ENCODE peak calls at places on chromosomes 1 and 21, in six cellular contexts. D is tibial artery, Q is A549, E is brain microvascular endothelial cell, R is dorsolateral prefrontal cortex, H is esophagus squamous epithelium. C is an unnamed sample.

GRCh38 chr21:41940431-41940830 is 13.4 kb downstream of the C2CD2 start:
- DNase-seq in Q (no peak), D (no peak), E (no peak), R (no peak), H (no peak), C (no peak)

GRCh38 chr1:21313146-21313885 is 23.1 kb upstream of the ECE1 start:
- DNase-seq in R (no peak), D (no peak), H (no peak), Q (no peak), E (no peak), C (no peak)

GRCh38 chr1:31531177-31532000 is 44.9 kb upstream of the TINAGL1 start:
- DNase-seq in Q (no peak), E (peak; percentile 45), D (no peak), H (no peak), R (no peak), C (no peak)

GRCh38 chr21:38531142-38531541 is 32.9 kb upstream of the ERG start:
- DNase-seq in D (no peak), E (no peak), R (no peak), Q (no peak), H (no peak), C (no peak)

GRCh38 chr1:22201023-22201422 is 58.1 kb upstream of the WNT4 start:
- DNase-seq in H (no peak), E (no peak), R (no peak), D (no peak), Q (no peak), C (no peak)

GRCh38 chr1:38728176-38728908 is 131.2 kb downstream of the RRAGC start:
- DNase-seq in D (peak; percentile 33), H (no peak), E (peak; percentile 56), Q (no peak), R (no peak), C (no peak)

GRCh38 chr1:40844887-40845878 is 17.0 kb downstream of the CITED4 start:
- DNase-seq in R (no peak), Q (no peak), D (no peak), E (no peak), H (no peak), C (no peak)

GRCh38 chr1:86621286-86621685 is 74.4 kb downstream of the CLCA4 start:
- DNase-seq in D (no peak), R (no peak), E (no peak), H (no peak), Q (no peak), C (no peak)

GRCh38 chr1:221141606-221142285 is 262.5 kb downstream of the HLX start:
- DNase-seq in Q (no peak), E (no peak), R (no peak), D (no peak), H (no peak), C (no peak)

GRCh38 chr1:164638506-164639202 is 79.7 kb downstream of the PBX1 start:
- DNase-seq in D (no peak), E (no peak), H (no peak), Q (no peak), R (no peak), C (no peak)

GRCh38 chr1:109661391-109661790 is 5.5 kb downstream of the GSTM4 start:
- DNase-seq in Q (no peak), R (no peak), D (no peak), E (no peak), H (no peak), C (no peak)

GRCh38 chr1:115070993-115071661 is 18.2 kb downstream of the TSPAN2 start:
- DNase-seq in Q (no peak), R (no peak), H (no peak), E (no peak), D (no peak), C (no peak)

GRCh38 chr1:115069626-115070308 is 19.5 kb downstream of the TSPAN2 start:
- DNase-seq in R (no peak), E (peak; percentile 49), D (no peak), Q (no peak), H (no peak), C (no peak)

GRCh38 chr1:115067460-115067859 is 21.8 kb downstream of the TSPAN2 start:
- DNase-seq in E (peak; percentile 37), H (no peak), D (no peak), R (peak; percentile 60), Q (no peak), C (no peak)

GRCh38 chr1:115069186-115069585 is 20.1 kb downstream of the TSPAN2 start:
- DNase-seq in R (no peak), E (no peak), D (peak; percentile 55), H (no peak), Q (no peak), C (no peak)

DNA sequence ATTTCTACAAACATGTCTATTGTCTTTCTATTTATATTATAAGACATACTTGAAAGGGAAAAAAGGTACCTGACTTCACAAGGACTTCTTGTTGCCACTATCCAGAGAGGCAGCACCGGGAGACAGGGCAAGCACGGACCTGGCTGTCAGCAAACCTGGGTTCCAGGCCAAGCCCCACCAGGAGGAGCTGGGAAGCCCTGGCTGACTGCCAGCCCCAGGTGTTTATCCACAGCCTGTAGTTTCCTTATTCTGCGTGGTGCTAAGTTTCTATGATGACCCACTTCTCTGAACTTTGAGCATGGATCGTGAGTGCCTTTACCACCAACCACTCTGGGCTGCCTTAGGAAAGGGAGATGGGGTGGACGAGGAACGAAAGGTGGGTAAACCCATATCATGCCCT is 20.5 kb downstream of the TSPAN2 start:
- DNase-seq in H (no peak), R (no peak), Q (no peak), E (no peak), D (no peak), C (no peak)
- TF ChIP-seq CTCF in H (no peak), R (no peak), Q (no peak), E (no peak), D (no peak), C (no peak)

DNA sequence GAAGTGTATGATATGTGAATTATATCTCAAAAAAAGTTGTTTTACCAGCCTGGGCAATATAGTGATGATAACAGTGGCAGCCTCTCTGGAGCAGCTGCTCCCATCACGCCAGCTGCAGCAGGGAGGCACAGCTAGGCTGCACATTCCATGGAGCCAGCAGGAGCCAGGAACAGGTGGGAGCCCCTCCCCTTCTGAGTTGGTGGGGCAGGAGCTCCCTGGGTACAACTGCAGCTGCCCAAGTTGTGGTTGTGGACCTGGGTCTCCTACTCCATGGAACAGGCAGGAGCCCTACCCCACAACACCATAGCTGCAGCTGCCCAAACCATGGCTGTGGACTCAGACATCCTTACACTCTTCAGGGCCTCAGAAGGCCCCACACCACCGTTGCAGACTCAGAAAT is 21.7 kb upstream of the FNBP1L start:
- DNase-seq in H (no peak), R (no peak), Q (no peak), E (no peak), D (no peak), C (no peak)
- TF ChIP-seq CTCF in H (no peak), R (no peak), Q (no peak), E (no peak), D (no peak), C (no peak)

DNA sequence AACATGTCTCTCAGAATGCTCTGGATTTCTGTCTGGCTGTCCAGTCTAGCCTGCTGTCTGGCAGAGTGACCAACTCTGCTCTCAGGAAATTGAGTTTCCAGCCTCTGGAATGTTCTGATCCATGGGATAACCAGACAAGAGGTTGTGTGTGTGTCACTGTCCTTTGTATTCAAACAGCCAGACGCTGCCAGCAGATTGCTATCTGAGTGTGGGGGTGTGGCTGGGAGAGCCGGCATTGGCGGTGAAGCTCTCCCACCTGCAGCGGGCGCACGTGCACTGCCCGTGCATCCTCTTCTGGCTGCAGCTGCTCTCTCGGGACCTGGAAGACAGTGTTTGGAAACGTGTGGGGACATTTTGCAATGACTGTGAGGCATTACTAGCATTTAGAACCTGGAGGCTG is 26.1 kb downstream of the PKP1 start:
- DNase-seq in Q (peak; percentile 48), H (no peak), R (no peak), E (peak; percentile 48), D (peak; percentile 57), C (no peak)
- TF ChIP-seq CTCF in Q (no peak), H (no peak), R (no peak), E (peak; percentile 21), D (no peak), C (no peak)

DNA sequence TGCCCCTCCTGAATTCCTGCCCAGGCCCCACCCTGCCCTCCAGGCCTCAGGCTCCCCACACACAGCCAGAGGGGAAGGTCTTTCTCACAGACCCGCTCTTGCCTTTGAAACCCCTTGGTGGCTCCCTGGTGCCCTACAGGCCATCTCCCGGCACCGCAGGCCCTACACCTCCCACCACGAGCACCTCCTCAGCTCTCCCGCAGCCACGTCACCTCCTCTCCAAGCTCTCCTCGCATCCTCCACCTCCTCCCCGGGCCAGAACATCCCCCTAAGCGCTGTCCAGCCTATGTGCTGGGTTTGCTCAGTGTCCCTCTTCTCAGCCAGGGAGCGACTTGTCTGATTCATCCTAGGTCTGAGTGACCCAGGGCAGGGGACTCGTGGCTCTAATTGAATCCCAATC is 66.4 kb downstream of the DMRTB1 start:
- DNase-seq in H (no peak), E (peak; percentile 37), D (no peak), Q (peak; percentile 22), R (no peak), C (no peak)
- TF ChIP-seq CTCF in H (no peak), E (peak; percentile 39), D (no peak), Q (no peak), R (no peak), C (no peak)

GRCh38 chr21:45640888-45641479 is 2.5 kb upstream of the PCBP3 start:
- DNase-seq in H (no peak), E (peak; percentile 61), Q (no peak), D (no peak), R (no peak), C (no peak)

GRCh38 chr21:45641480-45642035 is 2.0 kb upstream of the PCBP3 start:
- DNase-seq in E (no peak), H (no peak), D (no peak), Q (no peak), R (no peak), C (no peak)

GRCh38 chr21:45638707-45639106 is 4.8 kb upstream of the PCBP3 start:
- DNase-seq in Q (no peak), D (no peak), R (no peak), E (no peak), H (no peak), C (no peak)

GRCh38 chr21:45639206-45640000 is 4.1 kb upstream of the PCBP3 start:
- DNase-seq in R (no peak), E (no peak), Q (no peak), H (no peak), D (no peak), C (no peak)

GRCh38 chr21:45640001-45640887 is 3.3 kb upstream of the PCBP3 start:
- DNase-seq in Q (no peak), R (no peak), D (no peak), E (no peak), H (no peak), C (no peak)
- TF ChIP-seq CTCF in Q (no peak), R (no peak), D (no peak), E (no peak), H (no peak), C (no peak)

C was measured in natural killer cell.